ENCODE peak calls at places on chromosomes 11 and 22, in eight cellular contexts. One of them, this sample, is unnamed.

GRCh38 chr22:17922925-17923898 is 101.1 kb downstream of the MICAL3 start:
- DNase-seq in left lung: no peak
- DNase-seq in neural progenitor cell: no peak
- DNase-seq in left ventricle myocardium inferior: no peak
- DNase-seq in WERI-Rb-1: no peak
- DNase-seq in thoracic aorta: no peak
- DNase-seq in GM23338: no peak
- DNase-seq in IMR-90: peak; percentile 89
- DNase-seq in this sample: peak; percentile 57

GRCh38 chr22:39496131-39496838 is 5.8 kb upstream of the MIEF1 start:
- DNase-seq in left lung: peak; percentile 68
- DNase-seq in GM23338: peak; percentile 91
- DNase-seq in IMR-90: peak; percentile 57
- DNase-seq in WERI-Rb-1: peak; percentile 86
- DNase-seq in thoracic aorta: no peak
- DNase-seq in neural progenitor cell: peak; percentile 92
- DNase-seq in left ventricle myocardium inferior: peak; percentile 77
- DNase-seq in this sample: no peak

GRCh38 chr11:114134870-114135269 is 75.4 kb downstream of the ZBTB16 start:
- DNase-seq in left ventricle myocardium inferior: no peak
- DNase-seq in left lung: no peak
- DNase-seq in IMR-90: peak; percentile 5
- DNase-seq in thoracic aorta: no peak
- DNase-seq in WERI-Rb-1: no peak
- DNase-seq in GM23338: no peak
- DNase-seq in neural progenitor cell: no peak
- DNase-seq in this sample: no peak

GRCh38 chr11:35365395-35365794 is 54.0 kb downstream of the SLC1A2 start:
- DNase-seq in left lung: no peak
- DNase-seq in neural progenitor cell: no peak
- DNase-seq in WERI-Rb-1: no peak
- DNase-seq in left ventricle myocardium inferior: no peak
- DNase-seq in IMR-90: no peak
- DNase-seq in thoracic aorta: no peak
- DNase-seq in GM23338: no peak
- DNase-seq in this sample: no peak

GRCh38 chr22:35842954-35843353 is 125.3 kb downstream of the APOL5 start:
- DNase-seq in neural progenitor cell: peak; percentile 57
- DNase-seq in WERI-Rb-1: peak; percentile 45
- DNase-seq in GM23338: peak; percentile 71
- DNase-seq in left ventricle myocardium inferior: no peak
- DNase-seq in IMR-90: peak; percentile 36
- DNase-seq in thoracic aorta: no peak
- DNase-seq in left lung: no peak
- DNase-seq in this sample: no peak

GRCh38 chr22:50252081-50253045 is 1.3 kb upstream of the HDAC10 start:
- DNase-seq in neural progenitor cell: peak; percentile 83
- DNase-seq in thoracic aorta: no peak
- DNase-seq in left lung: peak; percentile 76
- DNase-seq in GM23338: peak; percentile 87
- DNase-seq in WERI-Rb-1: peak; percentile 75
- DNase-seq in IMR-90: peak; percentile 52
- DNase-seq in left ventricle myocardium inferior: peak; percentile 79
- DNase-seq in this sample: no peak

GRCh38 chr11:737366-737765 is 9.9 kb upstream of the TALDO1 start:
- DNase-seq in WERI-Rb-1: no peak
- DNase-seq in neural progenitor cell: no peak
- DNase-seq in GM23338: no peak
- DNase-seq in IMR-90: no peak
- DNase-seq in left ventricle myocardium inferior: no peak
- DNase-seq in left lung: no peak
- DNase-seq in thoracic aorta: no peak
- DNase-seq in this sample: no peak

GRCh38 chr22:48259991-48260670 is 1497.7 kb downstream of the TBC1D22A start:
- DNase-seq in thoracic aorta: no peak
- DNase-seq in WERI-Rb-1: no peak
- DNase-seq in left lung: no peak
- DNase-seq in IMR-90: no peak
- DNase-seq in left ventricle myocardium inferior: no peak
- DNase-seq in GM23338: no peak
- DNase-seq in neural progenitor cell: no peak
- DNase-seq in this sample: no peak

GRCh38 chr22:50700387-50701075 is 27.9 kb downstream of the SHANK3 start:
- DNase-seq in left ventricle myocardium inferior: peak; percentile 9
- DNase-seq in IMR-90: no peak
- DNase-seq in GM23338: no peak
- DNase-seq in neural progenitor cell: no peak
- DNase-seq in thoracic aorta: no peak
- DNase-seq in WERI-Rb-1: no peak
- DNase-seq in left lung: peak; percentile 24
- DNase-seq in this sample: no peak

GRCh38 chr11:15988693-15989231 is 367.6 kb downstream of the SOX6 start:
- DNase-seq in left ventricle myocardium inferior: no peak
- DNase-seq in WERI-Rb-1: no peak
- DNase-seq in neural progenitor cell: peak; percentile 74
- DNase-seq in left lung: no peak
- DNase-seq in IMR-90: no peak
- DNase-seq in GM23338: peak; percentile 85
- DNase-seq in thoracic aorta: no peak
- DNase-seq in this sample: no peak

GRCh38 chr11:120224386-120224785 is 13.6 kb downstream of the OAF start:
- DNase-seq in left lung: no peak
- DNase-seq in GM23338: no peak
- DNase-seq in thoracic aorta: no peak
- DNase-seq in WERI-Rb-1: no peak
- DNase-seq in IMR-90: no peak
- DNase-seq in neural progenitor cell: no peak
- DNase-seq in left ventricle myocardium inferior: no peak
- DNase-seq in this sample: no peak

GRCh38 chr11:131884461-131885073 is 514.2 kb downstream of the NTM start:
- DNase-seq in IMR-90: no peak
- DNase-seq in thoracic aorta: no peak
- DNase-seq in left lung: no peak
- DNase-seq in left ventricle myocardium inferior: no peak
- DNase-seq in WERI-Rb-1: no peak
- DNase-seq in GM23338: no peak
- DNase-seq in neural progenitor cell: no peak
- DNase-seq in this sample: no peak

GRCh38 chr11:101441747-101442146 is 142.1 kb downstream of the TRPC6 start:
- DNase-seq in WERI-Rb-1: no peak
- DNase-seq in IMR-90: no peak
- DNase-seq in left ventricle myocardium inferior: peak; percentile 54
- DNase-seq in GM23338: no peak
- DNase-seq in left lung: peak; percentile 75
- DNase-seq in thoracic aorta: peak; percentile 39
- DNase-seq in neural progenitor cell: no peak
- DNase-seq in this sample: no peak

GRCh38 chr11:108973402-108974119 is 308.7 kb downstream of the DDX10 start:
- DNase-seq in left ventricle myocardium inferior: no peak
- DNase-seq in WERI-Rb-1: no peak
- DNase-seq in thoracic aorta: no peak
- DNase-seq in GM23338: no peak
- DNase-seq in neural progenitor cell: no peak
- DNase-seq in IMR-90: peak; percentile 81
- DNase-seq in left lung: no peak
- DNase-seq in this sample: peak; percentile 39

GRCh38 chr11:12893787-12894672 is 115.1 kb upstream of the RASSF10 start:
- DNase-seq in WERI-Rb-1: peak; percentile 47
- DNase-seq in IMR-90: peak; percentile 52
- DNase-seq in GM23338: peak; percentile 85
- DNase-seq in neural progenitor cell: peak; percentile 73
- DNase-seq in left lung: no peak
- DNase-seq in left ventricle myocardium inferior: peak; percentile 54
- DNase-seq in thoracic aorta: no peak
- DNase-seq in this sample: no peak

GRCh38 chr11:70491696-70492472 is 93.6 kb downstream of the CTTN start:
- DNase-seq in GM23338: no peak
- DNase-seq in neural progenitor cell: no peak
- DNase-seq in WERI-Rb-1: peak; percentile 2
- DNase-seq in left lung: peak; percentile 24
- DNase-seq in IMR-90: no peak
- DNase-seq in thoracic aorta: no peak
- DNase-seq in left ventricle myocardium inferior: no peak
- DNase-seq in this sample: no peak

GRCh38 chr11:120055646-120056045 is 82.3 kb downstream of the TRIM29 start:
- DNase-seq in left ventricle myocardium inferior: no peak
- DNase-seq in neural progenitor cell: peak; percentile 62
- DNase-seq in IMR-90: no peak
- DNase-seq in left lung: no peak
- DNase-seq in thoracic aorta: no peak
- DNase-seq in GM23338: peak; percentile 59
- DNase-seq in WERI-Rb-1: no peak
- DNase-seq in this sample: no peak

GRCh38 chr11:118359295-118359958 is at the start of gene UBE4A:
- DNase-seq in IMR-90: peak; percentile 93
- DNase-seq in GM23338: peak; percentile 98
- DNase-seq in left lung: peak; percentile 96
- DNase-seq in neural progenitor cell: peak; percentile 96
- DNase-seq in WERI-Rb-1: peak; percentile 95
- DNase-seq in thoracic aorta: peak; percentile 94
- DNase-seq in left ventricle myocardium inferior: peak; percentile 96
- DNase-seq in this sample: peak; percentile 78

GRCh38 chr11:104547996-104548661 is 350.1 kb downstream of the CASP12 start:
- DNase-seq in neural progenitor cell: no peak
- DNase-seq in IMR-90: peak; percentile 63
- DNase-seq in left ventricle myocardium inferior: no peak
- DNase-seq in WERI-Rb-1: no peak
- DNase-seq in thoracic aorta: no peak
- DNase-seq in left lung: no peak
- DNase-seq in GM23338: peak; percentile 55
- DNase-seq in this sample: no peak

GRCh38 chr11:122138759-122139594 is 23.0 kb upstream of the BLID start:
- DNase-seq in left lung: no peak
- DNase-seq in neural progenitor cell: no peak
- DNase-seq in GM23338: peak; percentile 11
- DNase-seq in WERI-Rb-1: no peak
- DNase-seq in IMR-90: peak; percentile 56
- DNase-seq in thoracic aorta: no peak
- DNase-seq in left ventricle myocardium inferior: no peak
- DNase-seq in this sample: no peak
- H3K27ac ChIP-seq in left lung: no peak overlapping the region
- H3K27ac ChIP-seq in neural progenitor cell: no peak overlapping the region
- H3K27ac ChIP-seq in GM23338: no peak overlapping the region
- H3K27ac ChIP-seq in WERI-Rb-1: no peak overlapping the region
- H3K27ac ChIP-seq in IMR-90: peak overlapping the region; percentile 88
- H3K27ac ChIP-seq in thoracic aorta: peak overlapping the region; percentile 84
- H3K27ac ChIP-seq in left ventricle myocardium inferior: peak overlapping the region; percentile 37
- H3K27ac ChIP-seq in this sample: peak overlapping the region; percentile 79

DNA sequence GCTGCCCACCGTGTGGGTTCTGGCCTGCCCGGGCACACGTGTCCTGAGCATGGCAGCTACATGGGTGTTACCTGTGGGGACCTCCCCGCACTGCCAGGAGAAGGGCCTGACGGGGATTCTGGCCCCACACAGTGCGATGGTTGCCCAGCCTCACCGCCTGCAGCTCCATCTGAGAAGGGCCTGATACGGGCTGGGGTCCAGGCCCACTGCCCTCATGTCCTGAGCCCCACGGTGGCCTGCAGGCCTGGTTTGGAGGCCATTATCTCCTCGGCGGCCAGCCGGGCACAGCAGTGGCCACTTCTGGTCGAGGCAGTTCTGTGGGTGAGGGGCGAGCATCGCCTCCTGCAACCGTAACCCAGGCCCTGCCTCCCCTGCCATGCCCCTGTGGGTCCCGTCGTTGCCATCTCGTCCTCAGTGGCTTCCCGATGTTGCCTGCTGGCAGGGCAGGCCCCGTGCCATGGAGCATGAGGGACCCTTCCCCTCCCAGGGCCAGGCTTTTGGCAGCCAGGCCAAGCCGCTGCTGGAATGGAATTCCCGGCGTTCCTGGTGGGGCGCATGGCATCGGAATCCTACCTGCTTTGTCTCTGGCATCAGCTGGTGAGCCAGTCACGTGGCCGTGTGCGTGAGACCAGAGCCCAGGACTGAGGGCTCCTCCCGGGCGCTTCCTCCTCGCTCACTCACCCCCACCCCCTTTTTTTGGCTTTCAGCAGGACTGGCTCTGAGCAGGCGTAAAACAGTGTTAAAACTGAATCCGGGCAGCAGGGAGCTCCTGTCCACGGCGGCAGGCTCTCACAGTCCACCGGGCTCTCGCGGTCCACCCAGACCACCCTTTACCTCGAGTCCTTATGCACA is 71.9 kb upstream of the PPARA start:
- DNase-seq in neural progenitor cell: no peak
- DNase-seq in left ventricle myocardium inferior: peak; percentile 82
- DNase-seq in thoracic aorta: no peak
- DNase-seq in left lung: peak; percentile 61
- DNase-seq in IMR-90: no peak
- DNase-seq in WERI-Rb-1: no peak
- DNase-seq in GM23338: peak; percentile 57
- DNase-seq in this sample: no peak
- H3K4me3 ChIP-seq in neural progenitor cell: no peak overlapping the region
- H3K4me3 ChIP-seq in left ventricle myocardium inferior: peak overlapping the region; percentile 96
- H3K4me3 ChIP-seq in thoracic aorta: peak overlapping the region; percentile 86
- H3K4me3 ChIP-seq in left lung: peak overlapping the region; percentile 22
- H3K4me3 ChIP-seq in IMR-90: no peak overlapping the region
- H3K4me3 ChIP-seq in WERI-Rb-1: no peak overlapping the region
- H3K4me3 ChIP-seq in GM23338: peak overlapping the region; percentile 26
- H3K4me3 ChIP-seq in this sample: peak overlapping the region; percentile 18

GRCh38 chr22:40648386-40648785 is 11.9 kb upstream of the MRTFA start:
- DNase-seq in IMR-90: no peak
- DNase-seq in neural progenitor cell: no peak
- DNase-seq in left lung: peak; percentile 15
- DNase-seq in thoracic aorta: no peak
- DNase-seq in left ventricle myocardium inferior: no peak
- DNase-seq in GM23338: no peak
- DNase-seq in WERI-Rb-1: no peak
- DNase-seq in this sample: no peak

GRCh38 chr22:40651057-40651456 is 14.5 kb upstream of the MRTFA start:
- DNase-seq in neural progenitor cell: no peak
- DNase-seq in GM23338: no peak
- DNase-seq in left ventricle myocardium inferior: no peak
- DNase-seq in IMR-90: no peak
- DNase-seq in left lung: no peak
- DNase-seq in WERI-Rb-1: no peak
- DNase-seq in thoracic aorta: no peak
- DNase-seq in this sample: no peak

GRCh38 chr22:40654522-40655167 is 18.1 kb upstream of the MRTFA start:
- DNase-seq in IMR-90: peak; percentile 83
- DNase-seq in neural progenitor cell: no peak
- DNase-seq in left ventricle myocardium inferior: peak; percentile 68
- DNase-seq in WERI-Rb-1: peak; percentile 45
- DNase-seq in GM23338: peak; percentile 39
- DNase-seq in left lung: no peak
- DNase-seq in thoracic aorta: no peak
- DNase-seq in this sample: no peak

GRCh38 chr22:40651563-40652501 is 15.3 kb upstream of the MRTFA start:
- DNase-seq in IMR-90: peak; percentile 100
- DNase-seq in neural progenitor cell: peak; percentile 69
- DNase-seq in left lung: peak; percentile 95
- DNase-seq in thoracic aorta: peak; percentile 97
- DNase-seq in WERI-Rb-1: peak; percentile 53
- DNase-seq in GM23338: peak; percentile 64
- DNase-seq in left ventricle myocardium inferior: peak; percentile 93
- DNase-seq in this sample: peak; percentile 98

GRCh38 chr22:40653361-40653760 is 16.8 kb upstream of the MRTFA start:
- DNase-seq in thoracic aorta: no peak
- DNase-seq in WERI-Rb-1: no peak
- DNase-seq in GM23338: no peak
- DNase-seq in neural progenitor cell: no peak
- DNase-seq in left lung: no peak
- DNase-seq in left ventricle myocardium inferior: no peak
- DNase-seq in IMR-90: no peak
- DNase-seq in this sample: no peak
- H3K27ac ChIP-seq in thoracic aorta: peak overlapping the region; percentile 97
- H3K27ac ChIP-seq in WERI-Rb-1: no peak overlapping the region
- H3K27ac ChIP-seq in GM23338: no peak overlapping the region
- H3K27ac ChIP-seq in neural progenitor cell: no peak overlapping the region
- H3K27ac ChIP-seq in left lung: no peak overlapping the region
- H3K27ac ChIP-seq in left ventricle myocardium inferior: peak overlapping the region; percentile 97
- H3K27ac ChIP-seq in IMR-90: no peak overlapping the region
- H3K27ac ChIP-seq in this sample: no peak overlapping the region

GRCh38 chr11:20367313-20367948 is 3.9 kb downstream of the HTATIP2 start:
- DNase-seq in WERI-Rb-1: no peak
- DNase-seq in IMR-90: peak; percentile 94
- DNase-seq in left ventricle myocardium inferior: no peak
- DNase-seq in left lung: peak; percentile 47
- DNase-seq in GM23338: no peak
- DNase-seq in neural progenitor cell: no peak
- DNase-seq in thoracic aorta: no peak
- DNase-seq in this sample: peak; percentile 58
- H3K4me3 ChIP-seq in WERI-Rb-1: no peak overlapping the region
- H3K4me3 ChIP-seq in IMR-90: peak overlapping the region; percentile 4
- H3K4me3 ChIP-seq in left ventricle myocardium inferior: no peak overlapping the region
- H3K4me3 ChIP-seq in left lung: no peak overlapping the region
- H3K4me3 ChIP-seq in GM23338: no peak overlapping the region
- H3K4me3 ChIP-seq in neural progenitor cell: no peak overlapping the region
- H3K4me3 ChIP-seq in thoracic aorta: peak overlapping the region; percentile 20
- H3K4me3 ChIP-seq in this sample: peak overlapping the region; percentile 38